ENCODE peak calls at places on chromosomes 5 and 9, in eight cellular contexts. J, I, M, H, E, G, P and W are unnamed samples.

GRCh38 chr5:122999947-123000563 is 36.5 kb downstream of the PPIC start:
- DNase-seq in E (peak), M (peak), P (peak), J (no peak), I (peak), G (peak), H (peak), W (peak)

GRCh38 chr9:114372971-114373591 is 14.7 kb downstream of the AKNA start:
- DNase-seq in H (no peak), P (peak), J (no peak), E (no peak), M (no peak), G (no peak), I (no peak), W (peak)

GRCh38 chr5:151741678-151742423 is 16.6 kb downstream of the ATOX1 start:
- DNase-seq in J (peak), H (peak), G (peak), P (no peak), E (peak), I (peak), M (peak), W (no peak)

GRCh38 chr5:103101079-103101732 is 18.7 kb downstream of the GIN1 start:
- DNase-seq in P (no peak), J (no peak), G (peak), M (no peak), H (no peak), E (no peak), I (no peak), W (no peak)

GRCh38 chr5:150000990-150001659 is 586 bp downstream of the HMGXB3 start:
- DNase-seq in M (peak), H (peak), J (no peak), G (peak), P (peak), E (peak), I (no peak), W (peak)

GRCh38 chr9:38066907-38067610 is 2.0 kb downstream of the SHB start:
- DNase-seq in M (peak), E (peak), P (peak), J (no peak), I (no peak), G (no peak), H (peak), W (peak)

GRCh38 chr5:126591549-126591948 is 3.5 kb downstream of the ALDH7A1 start:
- DNase-seq in H (no peak), P (no peak), J (no peak), G (no peak), I (no peak), M (no peak), E (no peak), W (no peak)

GRCh38 chr5:139669681-139670368 is 21.7 kb downstream of the CXXC5 start:
- DNase-seq in I (no peak), J (no peak), G (no peak), M (no peak), H (no peak), P (no peak), E (no peak), W (peak)

DNA sequence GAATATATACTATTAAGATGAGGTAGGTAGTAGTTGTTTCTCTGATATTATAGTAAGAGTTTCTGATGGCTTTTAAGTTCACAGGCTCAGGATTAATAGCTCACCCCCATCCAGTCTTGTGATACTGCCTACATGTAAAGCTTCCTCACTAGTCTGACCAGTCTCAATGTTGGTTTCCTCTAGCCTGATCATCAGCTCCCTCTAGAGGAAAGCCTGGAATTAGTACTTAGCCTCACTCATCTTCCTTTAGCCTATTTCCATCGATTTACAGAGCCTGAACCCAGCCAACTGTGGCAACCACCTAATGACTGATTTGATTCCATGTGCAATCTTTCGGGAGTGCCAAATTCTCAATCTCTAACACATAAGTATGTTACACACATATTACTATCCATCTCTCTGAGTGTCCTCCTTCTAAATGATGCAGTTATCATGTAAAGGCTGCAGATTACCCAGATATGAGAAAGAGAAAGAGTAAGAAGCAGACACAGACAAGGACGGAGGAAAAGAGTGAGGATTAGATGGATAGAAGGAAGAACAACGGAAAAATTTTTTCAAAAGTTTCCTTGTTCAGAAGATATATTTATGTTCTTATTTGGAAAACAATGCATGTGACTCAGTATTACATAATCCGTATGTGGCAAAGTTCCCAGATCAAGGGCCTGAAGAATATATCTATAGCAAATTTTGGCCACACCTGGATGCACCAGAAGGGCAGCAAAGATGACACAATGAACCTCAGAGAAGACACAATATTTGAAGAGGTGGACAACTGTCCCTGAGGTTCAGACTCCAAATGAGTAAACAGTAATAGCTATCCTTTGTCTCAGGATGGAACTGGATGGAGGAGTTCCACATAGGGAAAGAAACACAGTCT is 333.7 kb downstream of the ELAVL2 start:
- DNase-seq in E (peak), I (peak), G (peak), M (peak), P (no peak), H (peak), J (no peak), W (no peak)
- TF ChIP-seq CTCF in E (peak), I (peak), G (peak), M (no peak), P (peak), H (peak), J (peak), W (no peak)

GRCh38 chr5:144594919-144595318 is 424.2 kb downstream of the KCTD16 start:
- DNase-seq in H (no peak), I (no peak), M (no peak), J (no peak), P (no peak), G (no peak), E (no peak), W (no peak)

GRCh38 chr5:144596517-144596916 is 425.8 kb downstream of the KCTD16 start:
- DNase-seq in E (no peak), M (no peak), H (no peak), I (no peak), G (no peak), J (no peak), P (no peak), W (no peak)

GRCh38 chr5:144598451-144599068 is 427.9 kb downstream of the KCTD16 start:
- DNase-seq in M (peak), J (no peak), G (no peak), H (no peak), E (no peak), P (no peak), I (no peak), W (no peak)
- TF ChIP-seq CTCF in M (peak), J (no peak), G (no peak), H (no peak), E (no peak), P (no peak), I (no peak), W (no peak)

GRCh38 chr5:167158588-167158987 is 1132.9 kb upstream of the WWC1 start:
- DNase-seq in G (no peak), I (no peak), J (no peak), M (no peak), H (no peak), E (no peak), P (no peak), W (no peak)
- TF ChIP-seq CTCF in G (no peak), I (no peak), J (no peak), M (no peak), H (no peak), E (no peak), P (no peak), W (no peak)

DNA sequence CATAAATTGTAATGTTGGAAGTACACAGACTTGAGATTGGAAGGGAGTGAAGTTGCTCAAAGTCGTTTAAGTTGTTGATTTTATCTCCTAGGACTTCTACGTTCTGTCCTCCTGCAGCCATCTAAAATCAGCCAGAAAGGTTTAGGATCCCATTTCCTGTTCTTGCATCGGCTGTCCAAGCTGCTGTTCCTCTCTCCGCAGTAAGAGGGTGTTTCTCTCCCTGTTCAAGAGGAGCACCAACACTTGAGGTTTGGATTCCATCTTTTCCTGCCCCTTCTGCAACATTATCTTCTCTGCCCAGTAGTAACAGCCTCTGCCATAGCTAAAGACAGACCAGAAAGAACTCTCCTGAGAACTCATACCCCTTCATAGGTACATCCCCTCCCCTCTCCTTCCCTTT is 373.4 kb downstream of the GADD45G start:
- DNase-seq in P (no peak), J (no peak), E (peak), H (peak), I (peak), M (peak), G (no peak), W (no peak)
- TF ChIP-seq CTCF in P (peak), J (no peak), E (peak), H (peak), I (peak), M (peak), G (peak), W (no peak)